ENCODE peak calls at places on chromosomes 3 and 15, in four cellular contexts. N is SK-N-SH, B is GM12878, Q is K562. F is an unnamed sample.

GRCh38 chr3:129533406-129533805 is 5.0 kb downstream of the RHO start:
- DNase-seq in N (no peak), B (no peak), Q (no peak), F (no peak)

GRCh38 chr3:149081772-149082171 is 4.6 kb downstream of the HLTF start:
- DNase-seq in N (no peak), B (no peak), Q (no peak), F (no peak)

GRCh38 chr15:70479056-70479455 is 284.3 kb downstream of the UACA start:
- DNase-seq in N (no peak), B (no peak), Q (no peak), F (no peak)

GRCh38 chr3:52248816-52249547 is 3.4 kb downstream of the PPM1M start:
- DNase-seq in N (no peak), B (no peak), Q (peak), F (no peak)

GRCh38 chr15:85711590-85712192 is 83.0 kb downstream of the KLHL25 start:
- DNase-seq in N (no peak), B (no peak), Q (no peak), F (no peak)

GRCh38 chr15:42679285-42680141 is 57.4 kb downstream of the CDAN1 start:
- DNase-seq in N (no peak), B (no peak), Q (no peak), F (peak)

GRCh38 chr3:99577160-99577559 is 61.2 kb upstream of the COL8A1 start:
- DNase-seq in N (no peak), B (no peak), Q (no peak), F (no peak)

GRCh38 chr3:10835406-10835805 is 19.4 kb downstream of the SLC6A11 start:
- DNase-seq in N (no peak), B (no peak), Q (no peak), F (peak)

GRCh38 chr3:64685331-64685799 is 2.4 kb downstream of the ADAMTS9 start:
- DNase-seq in N (peak), B (no peak), Q (no peak), F (no peak)

GRCh38 chr3:123637131-123637530 is 52.3 kb upstream of the HACD2 start:
- DNase-seq in N (no peak), B (no peak), Q (no peak), F (no peak)

GRCh38 chr15:81155375-81156218 is 21.5 kb downstream of the CFAP161 start:
- DNase-seq in N (peak), B (no peak), Q (peak), F (peak)

GRCh38 chr3:140050396-140050795 is 115.4 kb downstream of the CLSTN2 start:
- DNase-seq in N (no peak), B (no peak), Q (no peak), F (no peak)

GRCh38 chr3:38578551-38578950 is 70.9 kb downstream of the SCN5A start:
- DNase-seq in N (no peak), B (no peak), Q (no peak), F (no peak)

GRCh38 chr3:74789111-74789510 is 174.7 kb upstream of the CNTN3 start:
- DNase-seq in N (no peak), B (no peak), Q (no peak), F (no peak)

GRCh38 chr3:127911421-127911931 is 3.6 kb upstream of the KBTBD12 start:
- DNase-seq in N (no peak), B (no peak), Q (no peak), F (no peak)

GRCh38 chr3:197338586-197338985 is 40.2 kb upstream of the DLG1 start:
- DNase-seq in N (no peak), B (no peak), Q (no peak), F (no peak)

GRCh38 chr3:120177907-120178306 is 83.7 kb upstream of the GSK3B start:
- DNase-seq in N (no peak), B (no peak), Q (peak), F (peak)

GRCh38 chr3:71176366-71176765 is 407.2 kb downstream of the FOXP1 start:
- DNase-seq in N (no peak), B (no peak), Q (no peak), F (no peak)

GRCh38 chr3:11373235-11373634 is 101.0 kb downstream of the ATG7 start:
- DNase-seq in N (no peak), B (no peak), Q (no peak), F (no peak)

GRCh38 chr15:45704329-45705249 is 69.8 kb downstream of the SQOR start:
- DNase-seq in N (peak), B (no peak), Q (no peak), F (no peak)
- TF ChIP-seq RCOR1 in N (no peak), B (no peak), Q (no peak), F (no peak)

GRCh38 chr15:99492275-99492674 is 73.5 kb upstream of the MEF2A start:
- DNase-seq in N (no peak), B (no peak), Q (no peak), F (no peak)
- TF ChIP-seq REST in N (no peak), B (no peak), Q (no peak), F (no peak)

GRCh38 chr15:64717735-64718495 is 57.5 kb downstream of the RBPMS2 start:
- DNase-seq in N (no peak), B (no peak), Q (no peak), F (no peak)

GRCh38 chr15:64713592-64713991 is 61.8 kb downstream of the RBPMS2 start:
- DNase-seq in N (no peak), B (no peak), Q (no peak), F (no peak)

GRCh38 chr15:64716452-64716851 is 58.9 kb downstream of the RBPMS2 start:
- DNase-seq in N (no peak), B (no peak), Q (no peak), F (no peak)

GRCh38 chr15:64720188-64720587 is 55.2 kb downstream of the RBPMS2 start:
- DNase-seq in N (no peak), B (no peak), Q (no peak), F (no peak)

GRCh38 chr15:64717130-64717529 is 58.3 kb downstream of the RBPMS2 start:
- DNase-seq in N (no peak), B (no peak), Q (no peak), F (no peak)
- TF ChIP-seq RCOR1 in N (no peak), B (no peak), Q (no peak), F (no peak)

GRCh38 chr15:92811514-92811913 is 88.6 kb upstream of the CHD2 start:
- DNase-seq in N (no peak), B (no peak), Q (peak), F (peak)

GRCh38 chr15:92808611-92809063 is 91.5 kb upstream of the CHD2 start:
- DNase-seq in N (peak), B (no peak), Q (no peak), F (peak)

GRCh38 chr15:92809064-92809879 is 90.9 kb upstream of the CHD2 start:
- DNase-seq in N (peak), B (peak), Q (peak), F (peak)

GRCh38 chr15:92810418-92811138 is 89.5 kb upstream of the CHD2 start:
- DNase-seq in N (no peak), B (no peak), Q (peak), F (no peak)

DNA sequence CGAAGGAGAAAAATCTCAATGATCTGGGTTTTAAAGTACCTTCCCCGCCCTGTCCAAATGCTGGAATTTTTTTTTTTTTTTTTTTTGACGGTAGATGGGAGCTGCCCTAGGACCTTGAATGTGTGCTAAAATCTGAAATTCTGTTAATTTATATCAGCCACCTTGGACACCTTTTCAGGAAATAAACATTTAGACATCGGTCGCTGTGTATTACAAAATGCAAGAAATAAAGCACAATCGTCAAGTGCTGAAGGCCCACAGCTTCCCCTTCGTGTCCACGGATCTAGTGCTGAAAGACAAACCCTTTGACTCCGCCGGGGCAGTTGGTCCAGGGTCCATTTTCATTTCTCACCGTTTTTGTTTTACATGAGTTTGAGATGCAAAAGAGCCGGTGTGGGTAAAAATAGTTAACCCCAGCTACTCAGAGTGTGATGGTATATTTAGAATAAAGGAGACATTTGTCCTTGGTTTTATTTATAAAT is 90.2 kb upstream of the CHD2 start:
- DNase-seq in N (no peak), B (no peak), Q (peak), F (no peak)
- TF ChIP-seq REST in N (peak), B (peak), Q (peak), F (peak)

GRCh38 chr3:14646589-14647413 is 4.8 kb upstream of the CCDC174 start:
- DNase-seq in N (no peak), B (no peak), Q (peak), F (no peak)
- TF ChIP-seq RCOR1 in N (no peak), B (no peak), Q (no peak), F (no peak)

DNA sequence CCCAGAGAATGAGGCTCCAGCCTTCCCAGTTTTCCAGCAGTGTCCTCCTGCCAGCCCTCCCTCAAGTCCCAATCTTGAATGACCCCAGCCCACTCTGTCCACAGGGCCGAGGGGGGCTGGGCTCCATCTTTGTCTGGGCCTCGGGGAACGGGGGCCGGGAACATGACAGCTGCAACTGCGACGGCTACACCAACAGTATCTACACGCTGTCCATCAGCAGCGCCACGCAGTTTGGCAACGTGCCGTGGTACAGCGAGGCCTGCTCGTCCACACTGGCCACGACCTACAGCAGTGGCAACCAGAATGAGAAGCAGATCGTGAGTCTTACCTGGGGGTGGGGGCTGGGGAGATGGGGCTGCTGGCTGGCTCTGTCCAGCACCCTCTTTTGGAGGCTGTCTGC is 5.6 kb upstream of the FES start:
- DNase-seq in N (no peak), B (no peak), Q (no peak), F (no peak)
- TF ChIP-seq REST in N (no peak), B (no peak), Q (no peak), F (no peak)

GRCh38 chr3:46468758-46469600 is 4.3 kb upstream of the LTF start:
- DNase-seq in N (no peak), B (no peak), Q (no peak), F (no peak)
- TF ChIP-seq RCOR1 in N (no peak), B (no peak), Q (no peak), F (no peak)

DNA sequence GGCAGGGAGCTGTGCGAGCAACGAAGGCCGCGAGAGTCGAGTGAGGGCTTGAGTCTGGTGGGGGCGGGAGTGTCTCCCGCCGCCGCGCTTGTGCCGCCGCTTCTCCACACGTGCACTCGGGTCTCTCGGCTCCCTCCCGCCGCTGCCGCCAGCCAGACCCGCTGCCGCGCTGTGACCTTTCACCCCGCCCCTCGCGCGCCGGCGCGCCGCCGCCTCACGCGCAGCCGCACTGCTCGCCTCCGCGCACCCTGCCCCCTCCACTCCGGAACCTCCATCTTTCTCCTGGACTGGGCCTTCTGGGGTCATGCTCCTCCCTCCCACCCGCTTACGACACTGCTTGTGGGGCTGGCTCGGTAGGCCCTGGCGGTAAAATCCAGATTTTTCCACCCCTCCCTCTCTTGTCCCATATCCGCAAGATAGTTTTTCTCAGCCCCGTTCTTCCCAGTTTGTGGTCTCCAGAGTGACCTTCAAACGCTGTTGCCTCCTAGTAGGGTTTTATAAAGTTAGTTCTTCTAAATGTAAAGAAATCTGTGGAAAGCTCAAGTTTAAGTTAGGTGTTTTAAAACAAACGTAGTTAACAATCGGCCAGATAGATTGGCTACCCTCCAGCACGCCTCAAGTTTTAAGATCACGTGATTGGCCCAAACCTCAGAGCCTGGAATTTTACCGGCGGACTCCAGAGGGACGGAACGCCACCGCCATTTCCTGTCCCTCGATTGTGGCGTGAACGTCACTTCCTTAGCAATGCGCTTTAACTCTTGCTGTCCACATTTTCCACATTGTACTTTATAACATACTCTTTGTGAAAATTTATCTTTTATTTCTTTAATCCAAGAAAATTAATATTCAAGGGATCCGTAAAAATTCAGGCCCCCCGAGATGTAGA is at the start of gene NAA50:
- DNase-seq in N (peak), B (peak), Q (peak), F (peak)
- TF ChIP-seq REST in N (no peak), B (no peak), Q (no peak), F (no peak)

DNA sequence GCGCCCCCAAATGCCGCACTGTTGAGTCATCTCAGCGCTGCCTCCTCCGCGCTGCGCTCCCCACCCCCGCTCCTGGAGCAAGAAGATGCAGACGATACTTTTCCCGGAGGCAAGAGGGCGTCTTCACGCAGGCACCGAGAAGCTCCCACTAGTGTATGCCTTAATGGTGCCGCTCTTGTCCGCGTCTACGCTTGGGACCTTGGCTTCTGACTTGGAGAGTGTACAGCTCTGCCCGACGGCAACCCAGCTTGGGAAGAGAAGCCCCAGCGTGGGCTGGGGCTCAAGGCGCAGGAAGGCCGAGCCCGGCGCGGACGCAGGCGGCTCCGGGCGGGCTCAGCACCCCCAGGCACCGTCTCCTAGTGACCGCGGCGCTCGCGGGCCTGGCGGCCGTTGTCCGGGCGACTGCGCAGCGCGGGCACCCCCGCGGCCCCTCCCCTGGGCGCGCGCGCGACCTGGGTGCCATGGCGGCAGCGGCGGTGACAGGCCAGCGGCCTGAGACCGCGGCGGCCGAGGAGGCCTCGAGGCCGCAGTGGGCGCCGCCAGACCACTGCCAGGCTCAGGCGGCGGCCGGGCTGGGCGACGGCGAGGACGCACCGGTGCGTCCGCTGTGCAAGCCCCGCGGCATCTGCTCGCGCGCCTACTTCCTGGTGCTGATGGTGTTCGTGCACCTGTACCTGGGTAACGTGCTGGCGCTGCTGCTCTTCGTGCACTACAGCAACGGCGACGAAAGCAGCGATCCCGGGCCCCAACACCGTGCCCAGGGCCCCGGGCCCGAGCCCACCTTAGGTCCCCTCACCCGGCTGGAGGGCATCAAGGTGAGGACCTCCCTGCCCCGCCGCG is at the start of gene P4HTM:
- DNase-seq in N (no peak), B (peak), Q (peak), F (peak)
- TF ChIP-seq RCOR1 in N (no peak), B (no peak), Q (no peak), F (no peak)